ENCODE peak calls at places on chromosomes 5 and 9, in six cellular contexts. P is GM03348, K is neural crest cell, V is NCI-H1417, E is mucosa of gallbladder, T is A172. L is an unnamed sample.

GRCh38 chr5:368162-369084 is 46.9 kb downstream of the AHRR start:
- DNase-seq in P (no peak), K (no peak), V (no peak), E (peak), T (no peak), L (peak)

GRCh38 chr5:178281321-178281720 is 48.7 kb upstream of the PHYKPL start:
- DNase-seq in P (no peak), K (no peak), V (no peak), E (no peak), T (no peak), L (peak)

GRCh38 chr5:172183881-172184280 is 4.1 kb downstream of the STK10 start:
- DNase-seq in P (no peak), K (no peak), V (no peak), E (no peak), T (no peak), L (no peak)

GRCh38 chr9:82903503-82903902 is 159.4 kb downstream of the RASEF start:
- DNase-seq in P (no peak), K (no peak), V (no peak), E (no peak), T (peak), L (peak)

GRCh38 chr5:96254980-96255681 is 177.9 kb downstream of the PCSK1 start:
- DNase-seq in P (peak), K (no peak), V (no peak), E (no peak), T (peak), L (peak)

GRCh38 chr5:151624486-151624885 is 33.4 kb upstream of the FAT2 start:
- DNase-seq in P (no peak), K (no peak), V (no peak), E (no peak), T (no peak), L (no peak)

GRCh38 chr9:129333961-129334743 is 156.1 kb upstream of the IER5L start:
- DNase-seq in P (peak), K (peak), V (no peak), E (peak), T (peak), L (no peak)

GRCh38 chr9:7121664-7122063 is 363.9 kb downstream of the KDM4C start:
- DNase-seq in P (no peak), K (no peak), V (no peak), E (no peak), T (no peak), L (no peak)

GRCh38 chr5:171673328-171673727 is 112.3 kb upstream of the SMIM23 start:
- DNase-seq in P (no peak), K (no peak), V (no peak), E (no peak), T (no peak), L (no peak)

GRCh38 chr5:31347558-31347905 is 154.0 kb downstream of the CDH6 start:
- DNase-seq in P (no peak), K (no peak), V (no peak), E (no peak), T (no peak), L (no peak)

GRCh38 chr5:149251546-149251945 is 20.1 kb upstream of the AFAP1L1 start:
- DNase-seq in P (no peak), K (no peak), V (no peak), E (no peak), T (no peak), L (no peak)

GRCh38 chr5:15131909-15132308 is 260.3 kb upstream of the ANKH start:
- DNase-seq in P (no peak), K (no peak), V (no peak), E (no peak), T (no peak), L (no peak)

GRCh38 chr9:38026021-38026809 is 42.8 kb downstream of the SHB start:
- DNase-seq in P (peak), K (no peak), V (no peak), E (no peak), T (peak), L (peak)

GRCh38 chr9:81492710-81493447 is 196.5 kb downstream of the TLE1 start:
- DNase-seq in P (peak), K (no peak), V (peak), E (no peak), T (peak), L (peak)

GRCh38 chr9:105333811-105334210 is 89.4 kb downstream of the SLC44A1 start:
- DNase-seq in P (no peak), K (no peak), V (no peak), E (no peak), T (no peak), L (no peak)

GRCh38 chr5:176157656-176158055 is 80.6 kb upstream of the SIMC1 start:
- DNase-seq in P (peak), K (no peak), V (no peak), E (no peak), T (peak), L (peak)

GRCh38 chr5:82004511-82004910 is 32.7 kb downstream of the ATG10 start:
- DNase-seq in P (no peak), K (no peak), V (no peak), E (no peak), T (peak), L (peak)

GRCh38 chr5:2750026-2750757 is 1.3 kb downstream of the IRX2 start:
- DNase-seq in P (peak), K (peak), V (no peak), E (peak), T (no peak), L (peak)

GRCh38 chr5:181234455-181235306 is 9.0 kb downstream of the RACK1 start:
- DNase-seq in P (no peak), K (no peak), V (no peak), E (no peak), T (no peak), L (peak)

GRCh38 chr5:106862450-106863193 is 808.1 kb downstream of the EFNA5 start:
- DNase-seq in P (no peak), K (no peak), V (no peak), E (no peak), T (peak), L (peak)

GRCh38 chr9:114852050-114852594 is 46.3 kb upstream of the TNFSF15 start:
- DNase-seq in P (peak), K (no peak), V (no peak), E (no peak), T (no peak), L (no peak)

GRCh38 chr5:160797020-160797419 is 55.0 kb downstream of the ATP10B start:
- DNase-seq in P (no peak), K (no peak), V (no peak), E (no peak), T (no peak), L (no peak)

GRCh38 chr9:87119328-87119881 is 172.1 kb upstream of the GAS1 start:
- DNase-seq in P (peak), K (no peak), V (no peak), E (peak), T (peak), L (peak)

GRCh38 chr9:115597330-115597729 is 479.4 kb upstream of the TNC start:
- DNase-seq in P (no peak), K (no peak), V (no peak), E (no peak), T (no peak), L (peak)

GRCh38 chr5:51997500-51997899 is 614.3 kb downstream of the ISL1 start:
- DNase-seq in P (no peak), K (no peak), V (no peak), E (no peak), T (no peak), L (no peak)

GRCh38 chr5:79201206-79201605 is 34.7 kb upstream of the JMY start:
- DNase-seq in P (no peak), K (no peak), V (no peak), E (no peak), T (peak), L (no peak)

GRCh38 chr5:90020575-90021535 is 388.7 kb downstream of the CETN3 start:
- DNase-seq in P (peak), K (no peak), V (no peak), E (no peak), T (peak), L (peak)

GRCh38 chr5:75603421-75603820 is 7.8 kb upstream of the ANKDD1B start:
- DNase-seq in P (no peak), K (no peak), V (no peak), E (no peak), T (no peak), L (no peak)